ENCODE peak calls at places on chromosomes 12 and 14, in seven cellular contexts. C is fibroblast of the aortic adventitia, P is GM12865, I is AG10803, K is cardiac muscle cell, G is mesothelial cell of epicardium, R is hepatocyte. O is an unnamed sample.

GRCh38 chr12:30110970-30111586 is 327.3 kb upstream of the TMTC1 start:
- DNase-seq in C (peak), P (no peak), I (no peak), K (peak), G (no peak), R (no peak), O (no peak)

GRCh38 chr14:24377660-24378059 is 9.7 kb downstream of the NFATC4 start:
- DNase-seq in C (no peak), P (no peak), I (no peak), K (no peak), G (no peak), R (peak), O (no peak)

GRCh38 chr14:35352274-35353233 is 52.0 kb downstream of the NFKBIA start:
- DNase-seq in C (no peak), P (no peak), I (no peak), K (no peak), G (no peak), R (no peak), O (no peak)

GRCh38 chr12:48183876-48184548 is 568 bp downstream of the CCDC184 start:
- DNase-seq in C (no peak), P (no peak), I (no peak), K (no peak), G (no peak), R (no peak), O (no peak)

GRCh38 chr12:59570134-59570533 is 25.7 kb upstream of the SLC16A7 start:
- DNase-seq in C (peak), P (no peak), I (no peak), K (no peak), G (no peak), R (peak), O (no peak)

GRCh38 chr12:69056743-69057515 is 124.0 kb upstream of the CPM start:
- DNase-seq in C (peak), P (no peak), I (peak), K (peak), G (no peak), R (no peak), O (no peak)

GRCh38 chr14:105855246-105855892 is 329.0 kb downstream of the TMEM121 start:
- DNase-seq in C (no peak), P (no peak), I (no peak), K (no peak), G (no peak), R (no peak), O (no peak)

GRCh38 chr14:73802431-73803188 is 49.0 kb upstream of the PTGR2 start:
- DNase-seq in C (no peak), P (no peak), I (no peak), K (peak), G (no peak), R (peak), O (no peak)

GRCh38 chr14:105157872-105158271 is 10.7 kb downstream of the JAG2 start:
- DNase-seq in C (no peak), P (no peak), I (no peak), K (no peak), G (no peak), R (no peak), O (no peak)

GRCh38 chr12:11553871-11554533 is 95.5 kb upstream of the ETV6 start:
- DNase-seq in C (peak), P (peak), I (peak), K (peak), G (no peak), R (peak), O (no peak)

GRCh38 chr12:7142057-7142644 is 12.0 kb downstream of the CLSTN3 start:
- DNase-seq in C (peak), P (peak), I (peak), K (peak), G (no peak), R (peak), O (peak)

GRCh38 chr12:94305293-94305957 is 154.2 kb downstream of the CEP83 start:
- DNase-seq in C (peak), P (peak), I (peak), K (peak), G (no peak), R (no peak), O (no peak)

GRCh38 chr14:22520235-22520634 is 68.8 kb downstream of the DAD1 start:
- DNase-seq in C (peak), P (no peak), I (peak), K (peak), G (no peak), R (no peak), O (no peak)

GRCh38 chr12:108129017-108129812 is at the start of gene WSCD2:
- DNase-seq in C (no peak), P (peak), I (peak), K (peak), G (peak), R (peak), O (peak)

GRCh38 chr14:65321370-65321875 is 91.1 kb upstream of the FUT8 start:
- DNase-seq in C (no peak), P (peak), I (no peak), K (no peak), G (no peak), R (no peak), O (no peak)

GRCh38 chr14:65318636-65319506 is 93.7 kb upstream of the FUT8 start:
- DNase-seq in C (no peak), P (peak), I (no peak), K (no peak), G (no peak), R (no peak), O (no peak)

GRCh38 chr14:65320661-65321308 is 91.7 kb upstream of the FUT8 start:
- DNase-seq in C (no peak), P (peak), I (no peak), K (no peak), G (no peak), R (no peak), O (no peak)
- TF ChIP-seq CTCF in C (no peak), P (no peak), I (no peak), K (no peak), G (no peak), R (no peak), O (no peak)

DNA sequence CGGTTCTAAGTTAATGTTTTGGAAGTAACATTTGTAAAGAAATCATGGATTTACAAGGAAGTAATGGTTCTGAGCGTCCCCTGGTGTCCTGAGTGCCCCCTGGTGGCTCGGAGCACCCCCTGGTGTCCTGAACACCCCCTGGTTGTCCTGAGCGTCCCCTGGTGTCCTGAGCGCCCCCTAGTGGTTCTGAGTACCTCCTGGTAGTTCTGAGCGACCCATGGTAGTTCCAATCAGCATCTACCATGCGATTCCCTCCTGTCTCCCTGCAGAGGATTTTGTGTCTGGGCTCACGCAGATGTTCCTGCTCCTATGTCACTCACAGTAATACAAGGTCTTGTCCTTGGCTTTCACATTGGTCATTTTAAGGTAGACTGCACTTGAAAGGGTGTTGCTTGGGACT is 1352.9 kb downstream of the TMEM121 start:
- DNase-seq in C (no peak), P (peak), I (no peak), K (no peak), G (no peak), R (no peak), O (no peak)
- TF ChIP-seq CTCF in C (no peak), P (peak), I (no peak), K (no peak), G (no peak), R (no peak), O (no peak)

GRCh38 chr14:51239813-51240803 is at the start of gene TMX1:
- DNase-seq in C (peak), P (peak), I (peak), K (peak), G (peak), R (peak), O (peak)

GRCh38 chr14:51240804-51241380 is 845 bp downstream of the TMX1 start:
- DNase-seq in C (no peak), P (no peak), I (no peak), K (no peak), G (no peak), R (no peak), O (no peak)

GRCh38 chr14:51246032-51246431 is 6.0 kb downstream of the TMX1 start:
- DNase-seq in C (no peak), P (no peak), I (no peak), K (no peak), G (no peak), R (no peak), O (no peak)

GRCh38 chr14:51244591-51244990 is 4.5 kb downstream of the TMX1 start:
- DNase-seq in C (no peak), P (no peak), I (no peak), K (no peak), G (no peak), R (no peak), O (no peak)

GRCh38 chr14:51242545-51243490 is 2.8 kb downstream of the TMX1 start:
- DNase-seq in C (no peak), P (peak), I (no peak), K (no peak), G (no peak), R (no peak), O (no peak)
- TF ChIP-seq CTCF in C (no peak), P (no peak), I (no peak), K (no peak), G (no peak), R (no peak), O (no peak)

DNA sequence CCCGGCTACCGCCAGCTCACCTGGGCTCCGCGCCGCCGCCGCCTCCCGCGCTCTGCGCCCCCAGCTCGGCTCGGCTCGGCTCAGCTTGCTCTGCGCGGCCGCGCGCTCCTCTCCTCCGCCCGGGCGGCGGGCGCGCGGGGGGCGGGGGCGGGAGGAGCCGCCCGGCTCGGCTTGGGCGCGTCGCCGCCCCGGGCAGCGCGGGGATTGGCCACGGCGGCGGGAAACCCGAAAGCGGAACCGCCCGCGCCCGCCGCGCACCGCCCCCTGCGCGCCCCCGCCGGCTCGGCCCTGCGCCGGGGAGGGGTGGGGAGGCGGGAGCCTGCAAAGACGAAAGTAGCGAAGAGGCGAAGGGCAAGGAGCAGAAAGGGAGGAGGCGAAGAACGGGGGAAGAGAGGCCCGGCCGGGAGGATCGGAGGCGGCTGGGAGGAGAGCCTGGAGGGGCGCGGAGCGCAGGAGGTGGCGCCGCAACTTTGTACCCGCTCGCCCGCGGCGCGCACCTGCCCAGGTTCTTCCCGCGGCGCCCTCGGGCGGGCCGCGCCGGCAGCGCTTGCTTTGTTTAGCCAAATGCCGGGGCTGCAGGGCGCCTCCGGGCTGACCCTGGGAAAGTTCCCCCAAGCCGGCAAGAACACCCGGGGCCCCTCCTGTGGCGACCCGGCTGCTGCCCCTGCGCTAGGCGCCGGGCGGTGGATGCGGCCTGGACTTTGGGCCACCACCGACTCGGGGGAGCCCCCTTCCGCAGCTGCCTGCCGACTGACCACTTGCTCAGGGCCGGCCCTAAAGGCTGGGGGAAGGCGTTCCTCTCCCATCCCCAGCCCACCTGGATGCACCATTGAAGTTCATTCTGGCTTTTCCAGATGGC is at the start of gene CAMKK2:
- DNase-seq in C (peak), P (peak), I (peak), K (peak), G (peak), R (peak), O (peak)
- TF ChIP-seq CTCF in C (peak), P (peak), I (no peak), K (peak), G (no peak), R (peak), O (peak)

GRCh38 chr12:3309805-3310204 is 181.2 kb upstream of the PRMT8 start:
- DNase-seq in C (no peak), P (no peak), I (no peak), K (no peak), G (no peak), R (no peak), O (no peak)
- TF ChIP-seq CTCF in C (no peak), P (no peak), I (no peak), K (no peak), G (no peak), R (no peak), O (no peak)